ENCODE peak calls at places on chromosomes 7 and 10, in six cellular contexts. E is spleen, U is HL-60, Z is transverse colon, P is GM12891, O is SK-N-SH. T is an unnamed sample.

GRCh38 chr10:75209325-75210192 is 1.0 kb upstream of the VDAC2 start:
- DNase-seq in P (peak), U (peak), O (peak), E (peak), Z (peak), T (peak)

GRCh38 chr10:19816420-19817250 is at the start of gene PLXDC2:
- DNase-seq in E (peak), Z (peak), P (no peak), U (peak), O (peak), T (no peak)

GRCh38 chr10:104142081-104142480 is 20.1 kb downstream of the SFR1 start:
- DNase-seq in U (no peak), E (no peak), Z (no peak), O (no peak), P (no peak), T (no peak)

GRCh38 chr10:93420091-93420490 is 62.0 kb downstream of the MYOF start:
- DNase-seq in P (no peak), Z (no peak), U (no peak), E (no peak), O (peak), T (no peak)

GRCh38 chr7:112160130-112160770 is 45.9 kb downstream of the DOCK4 start:
- DNase-seq in P (no peak), Z (no peak), U (no peak), E (no peak), O (peak), T (no peak)

GRCh38 chr7:158976468-158976848 is 120.1 kb downstream of the DYNC2I1 start:
- DNase-seq in Z (no peak), U (no peak), E (no peak), P (no peak), O (no peak), T (no peak)

GRCh38 chr10:86971146-86971991 is 3.1 kb downstream of the ADIRF start:
- DNase-seq in E (peak), P (peak), Z (peak), U (peak), O (peak), T (peak)

GRCh38 chr10:60399343-60399742 is 9.7 kb upstream of the ANK3 start:
- DNase-seq in E (no peak), Z (no peak), U (no peak), P (no peak), O (no peak), T (no peak)

GRCh38 chr7:18421297-18422004 is 74.1 kb upstream of the HDAC9 start:
- DNase-seq in E (no peak), Z (no peak), O (no peak), P (no peak), U (no peak), T (no peak)

GRCh38 chr10:3287566-3288445 is 115.2 kb upstream of the PITRM1 start:
- DNase-seq in O (no peak), Z (peak), P (no peak), E (no peak), U (no peak), T (no peak)

GRCh38 chr7:36210542-36210941 is 57.5 kb downstream of the EEPD1 start:
- DNase-seq in U (no peak), Z (no peak), E (no peak), P (no peak), O (no peak), T (no peak)
- TF ChIP-seq POLR2AphosphoS5 in U (no peak), Z (no peak), E (no peak), P (no peak), O (no peak), T (no peak)

GRCh38 chr10:11746883-11747539 is 4.8 kb downstream of the ECHDC3 start:
- DNase-seq in E (peak), O (no peak), P (no peak), Z (no peak), U (peak), T (no peak)
- TF ChIP-seq POLR2AphosphoS5 in E (no peak), O (no peak), P (no peak), Z (no peak), U (no peak), T (no peak)

DNA sequence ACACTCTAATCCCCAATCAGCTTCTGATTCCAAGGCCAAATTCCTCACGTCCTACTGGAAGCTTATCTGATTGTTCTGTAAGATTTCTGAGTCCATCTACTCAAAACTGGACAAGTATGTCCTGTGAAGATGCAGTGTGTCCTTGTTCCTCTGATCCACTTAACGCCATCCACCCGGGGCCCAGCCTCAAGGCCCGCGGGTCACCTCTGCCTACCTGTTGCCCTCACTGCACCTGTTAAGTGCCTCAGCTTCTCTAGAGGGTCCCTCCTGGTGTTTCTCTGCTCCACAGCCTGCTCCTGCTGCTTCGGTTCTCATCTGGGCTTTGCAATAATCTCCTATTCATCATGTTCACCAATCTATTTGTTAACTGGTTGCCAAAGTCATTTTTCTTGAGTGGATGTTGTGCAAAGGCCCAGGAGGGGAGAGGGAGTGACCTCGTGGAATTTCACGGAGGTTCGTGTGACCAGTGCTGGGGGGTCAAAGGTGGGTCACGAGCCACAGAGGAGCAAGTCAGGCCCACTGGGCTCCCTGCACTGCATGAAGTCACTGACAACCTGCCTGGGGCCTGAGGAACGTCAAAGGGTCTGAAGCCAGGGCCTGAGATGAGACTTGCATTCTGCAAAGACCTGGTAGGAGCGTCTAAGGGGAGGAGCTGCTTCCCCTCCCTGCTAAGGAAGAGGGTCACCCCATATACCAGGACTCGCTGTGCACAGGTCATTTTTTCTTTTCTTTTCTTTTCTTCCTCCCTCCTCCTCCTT is 338.1 kb downstream of the WDR37 start:
- DNase-seq in P (no peak), O (peak), U (no peak), E (no peak), Z (no peak), T (no peak)
- TF ChIP-seq POLR2AphosphoS5 in P (no peak), O (no peak), U (no peak), E (no peak), Z (no peak), T (no peak)

GRCh38 chr7:99365318-99366141 is 9.0 kb upstream of the ARPC1B start:
- DNase-seq in U (peak), P (peak), E (peak), O (peak), Z (peak), T (peak)
- TF ChIP-seq POLR2AphosphoS5 in U (no peak), P (no peak), E (peak), O (no peak), Z (no peak), T (no peak)

DNA sequence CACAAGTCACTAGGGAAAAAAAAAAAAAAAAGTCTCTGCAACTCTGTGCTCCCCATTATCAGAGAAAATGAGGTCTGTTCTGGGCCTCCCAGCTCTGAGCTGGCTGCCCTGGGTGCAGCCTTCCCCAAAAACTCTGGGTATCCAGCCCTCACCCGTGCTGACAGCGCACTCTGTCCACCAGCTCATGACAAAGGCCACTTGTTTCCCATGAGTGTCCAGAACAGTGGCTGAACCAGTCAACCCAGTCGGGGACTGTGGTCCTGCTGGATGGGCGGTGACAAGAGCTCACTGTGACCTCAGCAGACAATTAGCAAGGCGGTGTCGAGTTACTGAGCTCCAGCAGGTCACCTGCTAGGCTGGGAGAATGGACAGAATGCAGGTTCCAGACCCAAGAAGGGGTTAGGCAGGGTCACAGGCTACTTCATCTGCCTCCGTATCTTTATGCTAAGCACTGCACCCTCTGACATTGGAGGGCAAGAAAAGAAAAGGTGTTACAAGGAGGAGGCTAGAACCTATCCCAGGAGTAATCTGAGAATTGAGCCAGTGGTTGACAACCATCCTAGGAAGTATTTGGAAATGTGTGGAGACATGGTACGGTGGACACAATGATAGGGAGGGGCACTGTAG is 37.2 kb downstream of the DLG5 start:
- DNase-seq in E (no peak), Z (peak), O (no peak), P (no peak), U (no peak), T (no peak)
- TF ChIP-seq POLR2AphosphoS5 in E (no peak), Z (no peak), O (no peak), P (no peak), U (no peak), T (no peak)

T was measured in GM12892.